ENCODE peak calls at places on chromosomes 11 and 22, in six cellular contexts. One of them, this sample, is unnamed.

GRCh38 chr11:10784229-10785145 is 24.2 kb downstream of the EIF4G2 start:
- DNase-seq in BJ: no peak
- DNase-seq in endothelial cell: peak
- DNase-seq in AG04449: no peak
- DNase-seq in RWPE1: no peak
- DNase-seq in ovary: no peak
- DNase-seq in this sample: peak

GRCh38 chr11:76329084-76329648 is 51.8 kb downstream of the THAP12 start:
- DNase-seq in BJ: no peak
- DNase-seq in endothelial cell: peak
- DNase-seq in AG04449: no peak
- DNase-seq in RWPE1: no peak
- DNase-seq in ovary: no peak
- DNase-seq in this sample: peak

GRCh38 chr11:33832676-33833075 is 58.4 kb upstream of the FBXO3 start:
- DNase-seq in BJ: no peak
- DNase-seq in endothelial cell: no peak
- DNase-seq in AG04449: no peak
- DNase-seq in RWPE1: no peak
- DNase-seq in ovary: no peak
- DNase-seq in this sample: no peak

GRCh38 chr11:34250732-34251639 is 106.8 kb downstream of the ABTB2 start:
- DNase-seq in BJ: no peak
- DNase-seq in endothelial cell: no peak
- DNase-seq in AG04449: no peak
- DNase-seq in RWPE1: peak
- DNase-seq in ovary: no peak
- DNase-seq in this sample: no peak

GRCh38 chr22:43014062-43014875 is 680 bp downstream of the PACSIN2 start:
- DNase-seq in BJ: no peak
- DNase-seq in endothelial cell: peak
- DNase-seq in AG04449: no peak
- DNase-seq in RWPE1: peak
- DNase-seq in ovary: peak
- DNase-seq in this sample: no peak

GRCh38 chr11:78020248-78020647 is 2.8 kb downstream of the KCTD14 start:
- DNase-seq in BJ: no peak
- DNase-seq in endothelial cell: no peak
- DNase-seq in AG04449: no peak
- DNase-seq in RWPE1: no peak
- DNase-seq in ovary: no peak
- DNase-seq in this sample: no peak

GRCh38 chr22:19117111-19117512 is 5.1 kb downstream of the DGCR2 start:
- DNase-seq in BJ: no peak
- DNase-seq in endothelial cell: no peak
- DNase-seq in AG04449: no peak
- DNase-seq in RWPE1: no peak
- DNase-seq in ovary: no peak
- DNase-seq in this sample: no peak

GRCh38 chr11:65560555-65561418 is 2.6 kb upstream of the LTBP3 start:
- DNase-seq in BJ: no peak
- DNase-seq in endothelial cell: no peak
- DNase-seq in AG04449: no peak
- DNase-seq in RWPE1: no peak
- DNase-seq in ovary: peak
- DNase-seq in this sample: no peak

GRCh38 chr11:67213251-67213650 is 53.0 kb upstream of the GRK2 start:
- DNase-seq in BJ: no peak
- DNase-seq in endothelial cell: no peak
- DNase-seq in AG04449: no peak
- DNase-seq in RWPE1: no peak
- DNase-seq in ovary: no peak
- DNase-seq in this sample: no peak

GRCh38 chr11:62694455-62695167 is 5.3 kb upstream of the LRRN4CL start:
- DNase-seq in BJ: no peak
- DNase-seq in endothelial cell: peak
- DNase-seq in AG04449: no peak
- DNase-seq in RWPE1: no peak
- DNase-seq in ovary: peak
- DNase-seq in this sample: peak

GRCh38 chr22:30457964-30458363 is 13.9 kb downstream of the SEC14L3 start:
- DNase-seq in BJ: no peak
- DNase-seq in endothelial cell: no peak
- DNase-seq in AG04449: no peak
- DNase-seq in RWPE1: no peak
- DNase-seq in ovary: no peak
- DNase-seq in this sample: no peak

GRCh38 chr22:50053861-50054260 is 4.2 kb downstream of the TTLL8 start:
- DNase-seq in BJ: no peak
- DNase-seq in endothelial cell: no peak
- DNase-seq in AG04449: no peak
- DNase-seq in RWPE1: no peak
- DNase-seq in ovary: no peak
- DNase-seq in this sample: no peak

GRCh38 chr22:32050678-32051515 is 7.8 kb downstream of the SLC5A1 start:
- DNase-seq in BJ: peak
- DNase-seq in endothelial cell: no peak
- DNase-seq in AG04449: peak
- DNase-seq in RWPE1: peak
- DNase-seq in ovary: no peak
- DNase-seq in this sample: peak

GRCh38 chr11:34996958-34997357 is 80.5 kb downstream of the PDHX start:
- DNase-seq in BJ: no peak
- DNase-seq in endothelial cell: no peak
- DNase-seq in AG04449: no peak
- DNase-seq in RWPE1: no peak
- DNase-seq in ovary: no peak
- DNase-seq in this sample: no peak

GRCh38 chr11:117218133-117218915 is 13.5 kb downstream of the PCSK7 start:
- DNase-seq in BJ: no peak
- DNase-seq in endothelial cell: no peak
- DNase-seq in AG04449: no peak
- DNase-seq in RWPE1: no peak
- DNase-seq in ovary: peak
- DNase-seq in this sample: no peak

GRCh38 chr11:78801161-78801884 is 226.7 kb upstream of the NARS2 start:
- DNase-seq in BJ: peak
- DNase-seq in endothelial cell: no peak
- DNase-seq in AG04449: peak
- DNase-seq in RWPE1: no peak
- DNase-seq in ovary: peak
- DNase-seq in this sample: peak

GRCh38 chr11:34570584-34570983 is 50.3 kb upstream of the EHF start:
- DNase-seq in BJ: no peak
- DNase-seq in endothelial cell: no peak
- DNase-seq in AG04449: no peak
- DNase-seq in RWPE1: no peak
- DNase-seq in ovary: no peak
- DNase-seq in this sample: peak

GRCh38 chr11:92789761-92790160 is 179.7 kb upstream of the MTNR1B start:
- DNase-seq in BJ: no peak
- DNase-seq in endothelial cell: no peak
- DNase-seq in AG04449: no peak
- DNase-seq in RWPE1: no peak
- DNase-seq in ovary: no peak
- DNase-seq in this sample: no peak

GRCh38 chr11:69888671-69889076 is 69.5 kb upstream of the FGF3 start:
- DNase-seq in BJ: no peak
- DNase-seq in endothelial cell: peak
- DNase-seq in AG04449: no peak
- DNase-seq in RWPE1: peak
- DNase-seq in ovary: peak
- DNase-seq in this sample: peak

GRCh38 chr11:111393096-111393495 is 14.0 kb upstream of the POU2AF1 start:
- DNase-seq in BJ: no peak
- DNase-seq in endothelial cell: no peak
- DNase-seq in AG04449: no peak
- DNase-seq in RWPE1: no peak
- DNase-seq in ovary: no peak
- DNase-seq in this sample: no peak

GRCh38 chr11:73011126-73011817 is 130.8 kb downstream of the FCHSD2 start:
- DNase-seq in BJ: no peak
- DNase-seq in endothelial cell: no peak
- DNase-seq in AG04449: no peak
- DNase-seq in RWPE1: no peak
- DNase-seq in ovary: no peak
- DNase-seq in this sample: no peak

GRCh38 chr11:66854729-66855211 is 2.1 kb upstream of the LRFN4 start:
- DNase-seq in BJ: no peak
- DNase-seq in endothelial cell: no peak
- DNase-seq in AG04449: no peak
- DNase-seq in RWPE1: no peak
- DNase-seq in ovary: no peak
- DNase-seq in this sample: no peak

GRCh38 chr11:119315139-119316016 is 1.6 kb downstream of the MCAM start:
- DNase-seq in BJ: no peak
- DNase-seq in endothelial cell: no peak
- DNase-seq in AG04449: no peak
- DNase-seq in RWPE1: no peak
- DNase-seq in ovary: no peak
- DNase-seq in this sample: no peak
- TF ChIP-seq CTCF in BJ: no peak
- TF ChIP-seq CTCF in endothelial cell: peak
- TF ChIP-seq CTCF in AG04449: peak
- TF ChIP-seq CTCF in RWPE1: no peak
- TF ChIP-seq CTCF in ovary: no peak
- TF ChIP-seq CTCF in this sample: no peak

GRCh38 chr11:95835768-95836488 is 45.6 kb downstream of the CEP57 start:
- DNase-seq in BJ: peak
- DNase-seq in endothelial cell: peak
- DNase-seq in AG04449: peak
- DNase-seq in RWPE1: peak
- DNase-seq in ovary: peak
- DNase-seq in this sample: peak
- TF ChIP-seq CTCF in BJ: peak
- TF ChIP-seq CTCF in endothelial cell: peak
- TF ChIP-seq CTCF in AG04449: peak
- TF ChIP-seq CTCF in RWPE1: peak
- TF ChIP-seq CTCF in ovary: peak
- TF ChIP-seq CTCF in this sample: peak

DNA sequence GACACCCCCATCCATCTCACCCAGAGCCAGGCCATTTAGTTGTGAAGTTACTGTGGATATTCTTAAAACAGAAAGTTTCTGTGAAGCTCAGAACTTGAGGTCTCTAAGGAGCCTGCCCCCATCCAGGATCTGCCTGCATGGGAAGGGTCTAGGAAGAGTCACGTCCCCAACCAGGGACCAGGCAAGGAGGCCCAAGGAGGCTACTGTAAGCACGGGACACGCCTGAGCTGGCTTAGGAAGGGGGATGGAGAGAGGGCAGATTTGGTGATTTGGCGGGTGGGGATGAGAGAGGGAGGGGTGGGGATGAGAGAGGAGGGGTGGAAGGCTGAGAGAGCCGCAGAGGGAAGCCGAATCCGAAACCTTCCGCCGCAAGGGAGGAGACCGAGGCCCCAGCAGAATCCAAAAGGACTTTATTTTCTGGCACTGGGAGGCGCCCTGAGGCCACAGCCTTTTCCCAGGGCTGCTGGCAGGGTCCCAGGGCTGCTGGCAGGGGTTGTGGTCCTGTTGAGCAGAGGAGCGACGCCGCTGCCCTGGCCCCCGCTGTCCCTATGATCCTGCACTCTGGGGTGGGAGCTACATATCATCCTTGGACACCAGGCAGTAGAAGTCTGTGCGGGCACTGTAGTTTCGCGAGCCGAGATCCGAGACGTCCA is 9.3 kb downstream of the SIGIRR start:
- DNase-seq in BJ: no peak
- DNase-seq in endothelial cell: no peak
- DNase-seq in AG04449: no peak
- DNase-seq in RWPE1: no peak
- DNase-seq in ovary: no peak
- DNase-seq in this sample: no peak
- TF ChIP-seq CTCF in BJ: no peak
- TF ChIP-seq CTCF in endothelial cell: no peak
- TF ChIP-seq CTCF in AG04449: no peak
- TF ChIP-seq CTCF in RWPE1: no peak
- TF ChIP-seq CTCF in ovary: no peak
- TF ChIP-seq CTCF in this sample: no peak

DNA sequence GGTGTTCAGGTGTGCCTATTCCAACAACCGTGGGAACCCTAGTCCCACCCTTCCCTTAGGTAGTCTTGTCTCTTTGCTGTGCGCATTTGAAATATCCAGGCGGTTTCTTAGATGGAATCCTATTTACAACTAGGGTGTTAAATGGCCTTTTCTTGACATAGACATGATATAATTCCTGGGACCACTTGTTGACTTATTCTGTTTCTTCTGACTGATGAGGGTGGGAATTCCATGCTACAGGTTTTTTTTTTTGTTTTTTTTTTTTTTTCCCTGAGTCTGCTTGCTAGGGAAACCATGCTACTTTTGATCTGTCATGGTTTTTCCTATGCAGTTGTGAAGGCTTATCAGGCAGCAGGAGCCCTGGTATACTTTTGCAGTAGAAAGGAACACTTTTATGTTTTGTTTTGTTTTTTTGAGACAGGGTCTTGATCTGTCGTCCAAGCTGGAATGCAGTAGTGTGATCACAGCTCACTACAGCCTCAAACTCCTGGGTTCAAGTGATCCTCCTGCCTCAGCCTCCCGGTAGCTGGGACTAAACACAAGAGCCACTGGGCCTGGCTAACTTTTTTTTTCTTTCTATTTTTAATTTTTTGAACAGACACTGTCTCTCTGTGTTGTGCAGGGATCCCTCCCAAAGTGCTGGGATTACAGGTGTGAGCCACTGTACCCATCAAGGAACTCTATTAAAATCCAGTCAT is 1.5 kb downstream of the STIM1 start:
- DNase-seq in BJ: no peak
- DNase-seq in endothelial cell: no peak
- DNase-seq in AG04449: no peak
- DNase-seq in RWPE1: no peak
- DNase-seq in ovary: no peak
- DNase-seq in this sample: no peak
- TF ChIP-seq CTCF in BJ: no peak
- TF ChIP-seq CTCF in endothelial cell: no peak
- TF ChIP-seq CTCF in AG04449: no peak
- TF ChIP-seq CTCF in RWPE1: no peak
- TF ChIP-seq CTCF in ovary: no peak
- TF ChIP-seq CTCF in this sample: no peak

GRCh38 chr11:17593466-17594245 is 46.6 kb downstream of the OTOG start:
- DNase-seq in BJ: no peak
- DNase-seq in endothelial cell: no peak
- DNase-seq in AG04449: no peak
- DNase-seq in RWPE1: no peak
- DNase-seq in ovary: no peak
- DNase-seq in this sample: no peak
- TF ChIP-seq CTCF in BJ: no peak
- TF ChIP-seq CTCF in endothelial cell: no peak
- TF ChIP-seq CTCF in AG04449: no peak
- TF ChIP-seq CTCF in RWPE1: no peak
- TF ChIP-seq CTCF in ovary: no peak
- TF ChIP-seq CTCF in this sample: no peak

GRCh38 chr11:4697583-4697982 is at the start of gene OR51E2:
- DNase-seq in BJ: no peak
- DNase-seq in endothelial cell: no peak
- DNase-seq in AG04449: peak
- DNase-seq in RWPE1: no peak
- DNase-seq in ovary: no peak
- DNase-seq in this sample: peak
- TF ChIP-seq CTCF in BJ: no peak
- TF ChIP-seq CTCF in endothelial cell: no peak
- TF ChIP-seq CTCF in AG04449: no peak
- TF ChIP-seq CTCF in RWPE1: no peak
- TF ChIP-seq CTCF in ovary: no peak
- TF ChIP-seq CTCF in this sample: no peak